ENCODE peak calls at places on chromosome 19, in six cellular contexts. One of them, this sample, is unnamed.
A peak's percentile ranks its signal among the peaks of the same experiment; 100 is the strongest.

GRCh38 chr19:29421186-29421525 is 104.6 kb upstream of the VSTM2B start:
- DNase-seq in GM06990: no peak
- DNase-seq in omental fat pad: no peak
- DNase-seq in A549: no peak
- DNase-seq in adipocyte: no peak
- DNase-seq in ureter: no peak
- DNase-seq in this sample: no peak

GRCh38 chr19:48186015-48186414 is 15.5 kb downstream of the ZSWIM9 start:
- DNase-seq in GM06990: no peak
- DNase-seq in omental fat pad: no peak
- DNase-seq in A549: no peak
- DNase-seq in adipocyte: no peak
- DNase-seq in ureter: no peak
- DNase-seq in this sample: no peak

GRCh38 chr19:17515408-17516149 is 4.1 kb downstream of the PGLS start:
- DNase-seq in GM06990: no peak
- DNase-seq in omental fat pad: no peak
- DNase-seq in A549: no peak
- DNase-seq in adipocyte: no peak
- DNase-seq in ureter: no peak
- DNase-seq in this sample: no peak

GRCh38 chr19:18896421-18896841 is 473 bp upstream of the CERS1 start:
- DNase-seq in GM06990: no peak
- DNase-seq in omental fat pad: no peak
- DNase-seq in A549: peak; percentile 35
- DNase-seq in adipocyte: no peak
- DNase-seq in ureter: no peak
- DNase-seq in this sample: no peak

GRCh38 chr19:11373166-11373884 is 1.1 kb upstream of the SWSAP1 start:
- DNase-seq in GM06990: no peak
- DNase-seq in omental fat pad: no peak
- DNase-seq in A549: no peak
- DNase-seq in adipocyte: no peak
- DNase-seq in ureter: no peak
- DNase-seq in this sample: peak; percentile 77

GRCh38 chr19:45496349-45496953 is 396 bp downstream of the RTN2 start:
- DNase-seq in GM06990: no peak
- DNase-seq in omental fat pad: no peak
- DNase-seq in A549: no peak
- DNase-seq in adipocyte: peak; percentile 69
- DNase-seq in ureter: no peak
- DNase-seq in this sample: no peak

GRCh38 chr19:12065100-12065538 is 588 bp downstream of the ZNF844 start:
- DNase-seq in GM06990: no peak
- DNase-seq in omental fat pad: no peak
- DNase-seq in A549: no peak
- DNase-seq in adipocyte: peak; percentile 60
- DNase-seq in ureter: peak; percentile 49
- DNase-seq in this sample: no peak

GRCh38 chr19:5470264-5470671 is 15.1 kb downstream of the ZNRF4 start:
- DNase-seq in GM06990: no peak
- DNase-seq in omental fat pad: no peak
- DNase-seq in A549: no peak
- DNase-seq in adipocyte: no peak
- DNase-seq in ureter: peak; percentile 72
- DNase-seq in this sample: no peak

GRCh38 chr19:57903298-57904174 is 12.9 kb downstream of the ZNF417 start:
- DNase-seq in GM06990: no peak
- DNase-seq in omental fat pad: no peak
- DNase-seq in A549: peak; percentile 13
- DNase-seq in adipocyte: peak; percentile 85
- DNase-seq in ureter: no peak
- DNase-seq in this sample: no peak

GRCh38 chr19:50489461-50490011 is 12.9 kb upstream of the GARIN5A start:
- DNase-seq in GM06990: no peak
- DNase-seq in omental fat pad: no peak
- DNase-seq in A549: no peak
- DNase-seq in adipocyte: no peak
- DNase-seq in ureter: no peak
- DNase-seq in this sample: no peak

GRCh38 chr19:5897189-5897969 is 6.2 kb downstream of the NDUFA11 start:
- DNase-seq in GM06990: no peak
- DNase-seq in omental fat pad: no peak
- DNase-seq in A549: no peak
- DNase-seq in adipocyte: no peak
- DNase-seq in ureter: no peak
- DNase-seq in this sample: no peak

GRCh38 chr19:748274-748598 is 2.7 kb upstream of the MISP start:
- DNase-seq in GM06990: no peak
- DNase-seq in omental fat pad: no peak
- DNase-seq in A549: no peak
- DNase-seq in adipocyte: no peak
- DNase-seq in ureter: no peak
- DNase-seq in this sample: no peak

GRCh38 chr19:41999071-41999877 is 5.2 kb upstream of the ATP1A3 start:
- DNase-seq in GM06990: no peak
- DNase-seq in omental fat pad: no peak
- DNase-seq in A549: no peak
- DNase-seq in adipocyte: peak; percentile 15
- DNase-seq in ureter: no peak
- DNase-seq in this sample: peak; percentile 55

GRCh38 chr19:38784224-38784623 is 4.8 kb upstream of the LGALS7B start:
- DNase-seq in GM06990: no peak
- DNase-seq in omental fat pad: no peak
- DNase-seq in A549: peak; percentile 81
- DNase-seq in adipocyte: no peak
- DNase-seq in ureter: no peak
- DNase-seq in this sample: no peak

GRCh38 chr19:31727536-31727935 is 378.3 kb upstream of the TSHZ3 start:
- DNase-seq in GM06990: no peak
- DNase-seq in omental fat pad: no peak
- DNase-seq in A549: no peak
- DNase-seq in adipocyte: no peak
- DNase-seq in ureter: no peak
- DNase-seq in this sample: no peak

GRCh38 chr19:271856-272255 is 19.3 kb downstream of the PLPP2 start:
- DNase-seq in GM06990: no peak
- DNase-seq in omental fat pad: no peak
- DNase-seq in A549: no peak
- DNase-seq in adipocyte: no peak
- DNase-seq in ureter: no peak
- DNase-seq in this sample: no peak

GRCh38 chr19:47157455-47158321 is 27.1 kb downstream of the SAE1 start:
- DNase-seq in GM06990: peak; percentile 6
- DNase-seq in omental fat pad: no peak
- DNase-seq in A549: no peak
- DNase-seq in adipocyte: peak; percentile 62
- DNase-seq in ureter: peak; percentile 65
- DNase-seq in this sample: no peak

GRCh38 chr19:7509625-7510024 is 6.3 kb upstream of the ZNF358 start:
- DNase-seq in GM06990: no peak
- DNase-seq in omental fat pad: no peak
- DNase-seq in A549: no peak
- DNase-seq in adipocyte: no peak
- DNase-seq in ureter: no peak
- DNase-seq in this sample: no peak

GRCh38 chr19:31349160-31349881 is at the start of gene TSHZ3:
- DNase-seq in GM06990: no peak
- DNase-seq in omental fat pad: no peak
- DNase-seq in A549: peak; percentile 43
- DNase-seq in adipocyte: peak; percentile 83
- DNase-seq in ureter: peak; percentile 91
- DNase-seq in this sample: no peak

GRCh38 chr19:15300533-15301194 is 31.7 kb downstream of the BRD4 start:
- DNase-seq in GM06990: no peak
- DNase-seq in omental fat pad: no peak
- DNase-seq in A549: no peak
- DNase-seq in adipocyte: peak; percentile 76
- DNase-seq in ureter: no peak
- DNase-seq in this sample: no peak

GRCh38 chr19:13962738-13963602 is 10.7 kb downstream of the DCAF15 start:
- DNase-seq in GM06990: no peak
- DNase-seq in omental fat pad: no peak
- DNase-seq in A549: no peak
- DNase-seq in adipocyte: peak; percentile 17
- DNase-seq in ureter: no peak
- DNase-seq in this sample: no peak

GRCh38 chr19:35264281-35265125 is 4.3 kb upstream of the USF2 start:
- DNase-seq in GM06990: no peak
- DNase-seq in omental fat pad: no peak
- DNase-seq in A549: no peak
- DNase-seq in adipocyte: no peak
- DNase-seq in ureter: peak; percentile 35
- DNase-seq in this sample: no peak

GRCh38 chr19:19742773-19743172 is 9.9 kb upstream of the ZNF14 start:
- DNase-seq in GM06990: no peak
- DNase-seq in omental fat pad: no peak
- DNase-seq in A549: no peak
- DNase-seq in adipocyte: no peak
- DNase-seq in ureter: no peak
- DNase-seq in this sample: no peak

GRCh38 chr19:50334741-50335421 is 5.7 kb upstream of the KCNC3 start:
- DNase-seq in GM06990: no peak
- DNase-seq in omental fat pad: no peak
- DNase-seq in A549: no peak
- DNase-seq in adipocyte: no peak
- DNase-seq in ureter: no peak
- DNase-seq in this sample: no peak

GRCh38 chr19:8592231-8593009 is 15.2 kb upstream of the MYO1F start:
- DNase-seq in GM06990: peak; percentile 68
- DNase-seq in omental fat pad: peak; percentile 100
- DNase-seq in A549: peak; percentile 60
- DNase-seq in adipocyte: peak; percentile 100
- DNase-seq in ureter: peak; percentile 96
- DNase-seq in this sample: no peak